ENCODE peak calls at places on chromosomes 5 and 9, in five cellular contexts. C is body of pancreas, G is tibial nerve, U is B cell, K is psoas muscle. M is an unnamed sample.

GRCh38 chr9:108850293-108850897 is 5.4 kb downstream of the ACTL7B start:
- DNase-seq in K (no peak), U (no peak), G (no peak), C (no peak), M (no peak)

GRCh38 chr9:13088734-13089427 is 190.6 kb downstream of the MPDZ start:
- DNase-seq in K (no peak), C (peak; percentile 21), G (no peak), U (peak; percentile 2), M (no peak)

GRCh38 chr5:143314123-143314522 is 89.4 kb downstream of the NR3C1 start:
- DNase-seq in U (no peak), K (no peak), G (no peak), C (no peak), M (no peak)

GRCh38 chr9:109728696-109729300 is 51.2 kb upstream of the PALM2AKAP2 start:
- DNase-seq in U (no peak), K (no peak), C (no peak), G (no peak), M (no peak)

GRCh38 chr9:134775552-134775951 is 105.1 kb upstream of the FCN2 start:
- DNase-seq in K (no peak), G (no peak), C (no peak), U (no peak), M (no peak)

GRCh38 chr5:157347301-157348048 is 81.6 kb downstream of the CYFIP2 start:
- DNase-seq in G (no peak), C (no peak), U (no peak), K (no peak), M (no peak)

GRCh38 chr5:7762267-7762666 is 88.7 kb downstream of the CFAP90 start:
- DNase-seq in K (no peak), G (peak; percentile 1), C (no peak), U (no peak), M (no peak)

GRCh38 chr5:56908942-56909293 is 478 bp upstream of the SETD9 start:
- DNase-seq in G (peak; percentile 50), U (no peak), C (no peak), K (no peak), M (no peak)

GRCh38 chr5:40678021-40678939 is 1.4 kb upstream of the PTGER4 start:
- DNase-seq in K (no peak), U (no peak), G (no peak), C (no peak), M (no peak)

GRCh38 chr9:75226403-75227139 is 138.3 kb downstream of the OSTF1 start:
- DNase-seq in G (no peak), C (no peak), U (no peak), K (no peak), M (no peak)

GRCh38 chr9:75228893-75229292 is 140.6 kb downstream of the OSTF1 start:
- DNase-seq in K (no peak), G (no peak), C (no peak), U (no peak), M (no peak)

GRCh38 chr9:75230469-75230868 is 142.2 kb downstream of the OSTF1 start:
- DNase-seq in C (no peak), G (no peak), K (no peak), U (no peak), M (no peak)

GRCh38 chr9:75231167-75231566 is 142.9 kb downstream of the OSTF1 start:
- DNase-seq in U (no peak), C (no peak), G (no peak), K (no peak), M (no peak)

GRCh38 chr9:75229605-75230332 is 141.5 kb downstream of the OSTF1 start:
- DNase-seq in G (no peak), U (no peak), K (no peak), C (peak; percentile 95), M (no peak)
- TF ChIP-seq CTCF in G (no peak), U (no peak), K (no peak), C (peak; percentile 39), M (no peak)

DNA sequence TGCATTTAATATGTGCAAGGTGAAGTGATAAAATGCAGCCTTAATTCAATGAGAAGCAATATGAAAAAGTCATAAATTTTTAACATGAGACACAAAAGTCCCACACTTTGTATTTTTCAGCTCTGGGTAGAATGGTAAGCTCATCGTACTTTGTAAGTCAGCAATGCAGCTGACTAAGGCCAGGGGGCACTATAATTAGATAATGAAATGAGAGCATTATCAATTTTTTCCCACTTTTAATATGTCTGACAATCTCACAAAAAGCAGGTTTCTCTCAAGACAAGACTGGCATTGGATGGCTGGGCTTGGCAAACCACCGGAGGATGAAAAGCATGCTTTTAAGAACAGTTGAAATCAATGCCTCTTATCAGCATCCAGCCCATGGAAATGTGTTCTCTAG is 162.8 kb downstream of the FAM174A start:
- DNase-seq in G (no peak), K (no peak), U (peak; percentile 5), C (no peak), M (no peak)
- TF ChIP-seq CTCF in G (no peak), K (no peak), U (peak; percentile 25), C (no peak), M (peak; percentile 50)

GRCh38 chr9:96232539-96233241 is 69.3 kb downstream of the HSD17B3 start:
- DNase-seq in G (peak; percentile 91), U (peak; percentile 11), K (peak; percentile 76), C (peak; percentile 43), M (no peak)
- TF ChIP-seq CTCF in G (peak; percentile 90), U (peak; percentile 73), K (peak; percentile 61), C (peak; percentile 75), M (peak; percentile 86)

GRCh38 chr9:136726631-136727191 is 14.3 kb downstream of the DIPK1B start:
- DNase-seq in U (peak; percentile 67), K (no peak), G (no peak), C (peak; percentile 55), M (no peak)
- TF ChIP-seq CTCF in U (peak; percentile 77), K (peak; percentile 34), G (no peak), C (peak; percentile 58), M (peak; percentile 55)

GRCh38 chr5:168314735-168315411 is 23.4 kb downstream of the WWC1 start:
- DNase-seq in C (peak; percentile 94), G (no peak), U (no peak), K (no peak), M (no peak)
- TF ChIP-seq CTCF in C (peak; percentile 40), G (no peak), U (no peak), K (no peak), M (no peak)

GRCh38 chr5:181187500-181188213 is 17.3 kb downstream of the TRIM7 start:
- DNase-seq in U (peak; percentile 68), G (peak; percentile 77), K (peak; percentile 89), C (peak; percentile 83), M (peak; percentile 53)
- TF ChIP-seq CTCF in U (peak; percentile 19), G (no peak), K (peak; percentile 22), C (peak; percentile 44), M (peak; percentile 39)

GRCh38 chr5:140573683-140574082 is 9.1 kb downstream of the SLC35A4 start:
- DNase-seq in C (no peak), K (no peak), G (no peak), U (no peak), M (no peak)

GRCh38 chr5:140576776-140577201 is 12.2 kb downstream of the SLC35A4 start:
- DNase-seq in G (no peak), U (no peak), K (no peak), C (no peak), M (no peak)

GRCh38 chr5:140574165-140574564 is 9.5 kb downstream of the SLC35A4 start:
- DNase-seq in C (peak; percentile 38), K (no peak), U (no peak), G (no peak), M (no peak)

GRCh38 chr5:140571105-140571504 is 6.5 kb downstream of the SLC35A4 start:
- DNase-seq in C (no peak), K (peak; percentile 66), G (no peak), U (no peak), M (no peak)

DNA sequence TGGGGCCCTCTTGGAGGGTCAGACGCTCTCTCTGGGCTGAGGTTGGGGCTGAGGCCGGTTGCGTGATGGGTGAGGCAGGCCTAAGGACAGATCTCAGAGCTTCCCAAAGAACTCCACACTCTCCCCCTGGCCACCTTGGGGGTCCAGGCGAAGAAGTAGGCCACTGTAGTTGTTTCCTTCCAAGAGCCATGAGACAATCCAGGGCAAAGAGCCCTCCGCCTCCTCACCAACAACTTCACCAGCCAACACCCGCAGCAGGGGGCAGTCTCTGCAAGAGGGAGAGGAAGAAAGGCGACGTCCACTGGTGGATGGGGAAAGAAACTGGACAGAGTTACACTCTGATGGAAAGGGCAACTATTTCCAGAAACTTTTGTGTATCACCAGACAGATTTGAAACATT is 10.7 kb downstream of the SLC35A4 start:
- DNase-seq in G (peak; percentile 44), K (peak; percentile 75), C (peak; percentile 54), U (no peak), M (no peak)
- TF ChIP-seq CTCF in G (peak; percentile 33), K (peak; percentile 46), C (peak; percentile 35), U (no peak), M (peak; percentile 18)

DNA sequence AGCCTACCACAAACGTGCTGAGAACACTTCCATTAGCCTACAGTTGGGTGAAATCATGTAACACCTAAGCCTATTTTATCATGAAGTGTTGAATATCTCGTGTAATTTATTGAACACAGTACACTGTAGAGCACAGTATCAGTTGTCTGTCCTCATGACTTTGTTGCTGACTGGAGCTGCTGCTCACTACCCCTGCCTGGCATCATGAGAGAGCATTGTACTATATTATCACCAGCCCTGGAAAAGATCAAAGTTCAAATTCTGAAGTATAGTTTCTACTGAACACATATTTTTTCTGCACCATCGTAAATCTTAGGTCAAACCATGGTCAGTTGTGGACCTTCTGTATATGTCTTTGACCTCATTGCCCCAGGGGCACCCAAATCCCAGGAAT is 169.3 kb upstream of the RAI14 start:
- DNase-seq in K (no peak), U (no peak), C (no peak), G (no peak), M (no peak)
- TF ChIP-seq CTCF in K (no peak), U (no peak), C (no peak), G (no peak), M (no peak)

DNA sequence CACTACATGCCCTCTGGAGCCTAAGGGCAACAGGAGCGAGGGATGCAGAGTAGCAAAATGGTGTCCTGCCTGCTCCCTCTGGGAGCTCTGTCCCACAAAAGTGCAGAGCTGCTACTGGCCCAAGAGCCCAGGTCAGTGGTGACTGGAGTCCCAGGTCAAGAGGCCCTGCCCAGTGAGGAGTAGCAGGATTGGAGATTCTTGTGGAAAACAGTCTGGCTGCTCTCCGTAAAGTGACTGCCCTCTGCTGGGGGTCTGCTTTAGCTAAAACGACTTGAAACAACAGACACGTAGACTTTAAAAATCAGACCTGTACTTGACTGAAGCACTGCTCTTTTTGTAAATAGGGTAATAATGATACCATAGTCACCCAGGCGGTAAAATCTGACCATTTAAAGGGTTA is 917.0 kb downstream of the MAT2B start:
- DNase-seq in C (no peak), K (no peak), G (no peak), U (no peak), M (no peak)
- TF ChIP-seq CTCF in C (no peak), K (no peak), G (no peak), U (no peak), M (peak; percentile 51)

M was measured in progenitor cell of endocrine pancreas.